ENCODE peak calls at places on chromosomes 2 and 18, in six cellular contexts. One of them, this sample, is unnamed.

GRCh38 chr18:45222200-45222599 is 393.1 kb upstream of the SLC14A2 start:
- DNase-seq in adrenal gland: no peak
- DNase-seq in fibroblast of pulmonary artery: no peak
- DNase-seq in HFF-Myc: no peak
- DNase-seq in ascending aorta: no peak
- DNase-seq in suprapubic skin: no peak
- DNase-seq in this sample: peak

GRCh38 chr2:151350579-151351195 is 6.7 kb upstream of the TNFAIP6 start:
- DNase-seq in fibroblast of pulmonary artery: peak
- DNase-seq in HFF-Myc: no peak
- DNase-seq in ascending aorta: no peak
- DNase-seq in suprapubic skin: no peak
- DNase-seq in adrenal gland: no peak
- DNase-seq in this sample: peak

GRCh38 chr2:238585836-238586821 is 159.4 kb downstream of the ASB1 start:
- DNase-seq in suprapubic skin: peak
- DNase-seq in HFF-Myc: no peak
- DNase-seq in ascending aorta: no peak
- DNase-seq in fibroblast of pulmonary artery: no peak
- DNase-seq in adrenal gland: no peak
- DNase-seq in this sample: peak

GRCh38 chr2:42128731-42129486 is 40.2 kb upstream of the EML4 start:
- DNase-seq in ascending aorta: no peak
- DNase-seq in suprapubic skin: no peak
- DNase-seq in fibroblast of pulmonary artery: no peak
- DNase-seq in adrenal gland: no peak
- DNase-seq in HFF-Myc: peak
- DNase-seq in this sample: peak

GRCh38 chr2:42733852-42734251 is 30.1 kb downstream of the OXER1 start:
- DNase-seq in HFF-Myc: no peak
- DNase-seq in suprapubic skin: no peak
- DNase-seq in ascending aorta: no peak
- DNase-seq in fibroblast of pulmonary artery: no peak
- DNase-seq in adrenal gland: no peak
- DNase-seq in this sample: no peak

GRCh38 chr2:162768646-162769045 is 69.9 kb downstream of the KCNH7 start:
- DNase-seq in suprapubic skin: no peak
- DNase-seq in fibroblast of pulmonary artery: no peak
- DNase-seq in adrenal gland: no peak
- DNase-seq in ascending aorta: no peak
- DNase-seq in HFF-Myc: no peak
- DNase-seq in this sample: no peak

GRCh38 chr2:203033395-203033794 is 18.7 kb downstream of the NBEAL1 start:
- DNase-seq in HFF-Myc: no peak
- DNase-seq in suprapubic skin: no peak
- DNase-seq in adrenal gland: no peak
- DNase-seq in ascending aorta: no peak
- DNase-seq in fibroblast of pulmonary artery: no peak
- DNase-seq in this sample: no peak

GRCh38 chr18:5542393-5543035 is 1.3 kb downstream of the EPB41L3 start:
- DNase-seq in adrenal gland: peak
- DNase-seq in HFF-Myc: peak
- DNase-seq in ascending aorta: no peak
- DNase-seq in suprapubic skin: no peak
- DNase-seq in fibroblast of pulmonary artery: no peak
- DNase-seq in this sample: peak

GRCh38 chr2:1884933-1885580 is 140.7 kb upstream of the PXDN start:
- DNase-seq in HFF-Myc: no peak
- DNase-seq in ascending aorta: no peak
- DNase-seq in fibroblast of pulmonary artery: peak
- DNase-seq in adrenal gland: no peak
- DNase-seq in suprapubic skin: no peak
- DNase-seq in this sample: peak

GRCh38 chr2:237864940-237865622 is 5.7 kb downstream of the RAMP1 start:
- DNase-seq in fibroblast of pulmonary artery: peak
- DNase-seq in suprapubic skin: peak
- DNase-seq in adrenal gland: no peak
- DNase-seq in ascending aorta: no peak
- DNase-seq in HFF-Myc: no peak
- DNase-seq in this sample: peak

GRCh38 chr2:180017764-180018163 is 10.7 kb upstream of the CWC22 start:
- DNase-seq in ascending aorta: no peak
- DNase-seq in HFF-Myc: no peak
- DNase-seq in suprapubic skin: no peak
- DNase-seq in fibroblast of pulmonary artery: peak
- DNase-seq in adrenal gland: no peak
- DNase-seq in this sample: peak

GRCh38 chr2:231890896-231891513 is 35.2 kb downstream of the NPPC start:
- DNase-seq in suprapubic skin: peak
- DNase-seq in adrenal gland: no peak
- DNase-seq in fibroblast of pulmonary artery: no peak
- DNase-seq in HFF-Myc: no peak
- DNase-seq in ascending aorta: no peak
- DNase-seq in this sample: no peak

GRCh38 chr18:57447154-57447621 is 12.0 kb downstream of the ONECUT2 start:
- DNase-seq in ascending aorta: no peak
- DNase-seq in fibroblast of pulmonary artery: peak
- DNase-seq in suprapubic skin: no peak
- DNase-seq in HFF-Myc: no peak
- DNase-seq in adrenal gland: no peak
- DNase-seq in this sample: no peak

GRCh38 chr2:218980800-218981389 is 4.1 kb downstream of the FEV start:
- DNase-seq in fibroblast of pulmonary artery: no peak
- DNase-seq in ascending aorta: no peak
- DNase-seq in HFF-Myc: no peak
- DNase-seq in adrenal gland: no peak
- DNase-seq in suprapubic skin: no peak
- DNase-seq in this sample: no peak

GRCh38 chr2:218979846-218980738 is 4.9 kb downstream of the FEV start:
- DNase-seq in adrenal gland: peak
- DNase-seq in HFF-Myc: peak
- DNase-seq in fibroblast of pulmonary artery: peak
- DNase-seq in suprapubic skin: peak
- DNase-seq in ascending aorta: peak
- DNase-seq in this sample: peak

GRCh38 chr2:218982312-218983262 is 2.4 kb downstream of the FEV start:
- DNase-seq in suprapubic skin: peak
- DNase-seq in fibroblast of pulmonary artery: no peak
- DNase-seq in HFF-Myc: no peak
- DNase-seq in ascending aorta: no peak
- DNase-seq in adrenal gland: no peak
- DNase-seq in this sample: no peak

GRCh38 chr2:218983263-218983970 is 1.6 kb downstream of the FEV start:
- DNase-seq in HFF-Myc: no peak
- DNase-seq in ascending aorta: no peak
- DNase-seq in adrenal gland: no peak
- DNase-seq in suprapubic skin: no peak
- DNase-seq in fibroblast of pulmonary artery: no peak
- DNase-seq in this sample: no peak

GRCh38 chr2:218981390-218982311 is 3.3 kb downstream of the FEV start:
- DNase-seq in adrenal gland: no peak
- DNase-seq in ascending aorta: no peak
- DNase-seq in fibroblast of pulmonary artery: peak
- DNase-seq in HFF-Myc: no peak
- DNase-seq in suprapubic skin: peak
- DNase-seq in this sample: no peak
- TF ChIP-seq CTCF in adrenal gland: no peak
- TF ChIP-seq CTCF in ascending aorta: no peak
- TF ChIP-seq CTCF in fibroblast of pulmonary artery: no peak
- TF ChIP-seq CTCF in HFF-Myc: peak
- TF ChIP-seq CTCF in suprapubic skin: no peak
- TF ChIP-seq CTCF in this sample: no peak

DNA sequence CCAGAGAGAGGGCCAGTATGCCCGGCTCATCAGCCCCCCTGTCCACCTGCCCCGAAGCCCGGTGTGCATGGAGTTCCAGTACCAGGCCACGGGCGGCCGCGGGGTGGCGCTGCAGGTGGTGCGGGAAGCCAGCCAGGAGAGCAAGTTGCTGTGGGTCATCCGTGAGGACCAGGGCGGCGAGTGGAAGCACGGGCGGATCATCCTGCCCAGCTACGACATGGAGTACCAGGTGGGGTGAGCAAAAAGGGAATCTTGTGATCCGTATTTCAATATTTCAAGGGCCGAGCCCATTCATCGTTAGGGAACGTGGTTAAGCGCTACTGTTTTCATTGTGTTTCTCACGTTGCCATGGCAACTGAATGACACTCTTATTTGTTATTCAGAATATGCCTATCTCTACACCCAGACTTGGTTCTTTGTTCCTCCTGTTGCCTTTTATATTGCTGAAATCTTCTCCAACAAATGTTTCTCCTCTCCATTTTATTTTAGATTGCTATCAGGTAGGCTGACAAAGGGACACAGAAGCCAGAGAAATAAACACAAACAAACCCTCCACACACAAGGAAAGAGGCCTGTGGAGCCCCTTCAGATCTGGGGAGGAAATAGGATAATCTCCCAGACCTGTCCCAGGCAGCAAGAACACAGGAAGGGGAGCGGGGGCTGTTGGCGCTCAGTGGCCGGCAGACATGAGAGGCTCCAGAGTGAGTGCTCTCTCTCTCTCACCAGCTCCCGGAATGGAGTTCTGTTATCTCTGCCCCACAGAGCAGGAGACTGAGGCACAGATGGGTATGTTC is 81.6 kb downstream of the NRP2 start:
- DNase-seq in fibroblast of pulmonary artery: peak
- DNase-seq in ascending aorta: no peak
- DNase-seq in suprapubic skin: no peak
- DNase-seq in HFF-Myc: peak
- DNase-seq in adrenal gland: no peak
- DNase-seq in this sample: peak
- H3K4me3 ChIP-seq in fibroblast of pulmonary artery: no peak
- H3K4me3 ChIP-seq in ascending aorta: no peak
- H3K4me3 ChIP-seq in suprapubic skin: no peak
- H3K4me3 ChIP-seq in HFF-Myc: no peak
- H3K4me3 ChIP-seq in adrenal gland: no peak
- H3K4me3 ChIP-seq in this sample: no peak

GRCh38 chr2:173572848-173573247 is 218.2 kb downstream of the CDCA7 start:
- DNase-seq in ascending aorta: no peak
- DNase-seq in fibroblast of pulmonary artery: no peak
- DNase-seq in suprapubic skin: no peak
- DNase-seq in HFF-Myc: no peak
- DNase-seq in adrenal gland: no peak
- DNase-seq in this sample: no peak

GRCh38 chr2:173571887-173572680 is 217.4 kb downstream of the CDCA7 start:
- DNase-seq in HFF-Myc: no peak
- DNase-seq in ascending aorta: no peak
- DNase-seq in adrenal gland: no peak
- DNase-seq in fibroblast of pulmonary artery: peak
- DNase-seq in suprapubic skin: no peak
- DNase-seq in this sample: no peak

GRCh38 chr2:173568054-173568453 is 213.4 kb downstream of the CDCA7 start:
- DNase-seq in suprapubic skin: no peak
- DNase-seq in ascending aorta: no peak
- DNase-seq in adrenal gland: peak
- DNase-seq in HFF-Myc: no peak
- DNase-seq in fibroblast of pulmonary artery: peak
- DNase-seq in this sample: peak

GRCh38 chr2:173574304-173574703 is 219.6 kb downstream of the CDCA7 start:
- DNase-seq in HFF-Myc: no peak
- DNase-seq in suprapubic skin: no peak
- DNase-seq in fibroblast of pulmonary artery: no peak
- DNase-seq in adrenal gland: no peak
- DNase-seq in ascending aorta: no peak
- DNase-seq in this sample: no peak

GRCh38 chr2:173571021-173571821 is 216.5 kb downstream of the CDCA7 start:
- DNase-seq in ascending aorta: no peak
- DNase-seq in fibroblast of pulmonary artery: peak
- DNase-seq in suprapubic skin: no peak
- DNase-seq in HFF-Myc: no peak
- DNase-seq in adrenal gland: no peak
- DNase-seq in this sample: peak
- TF ChIP-seq CTCF in ascending aorta: no peak
- TF ChIP-seq CTCF in fibroblast of pulmonary artery: peak
- TF ChIP-seq CTCF in suprapubic skin: peak
- TF ChIP-seq CTCF in HFF-Myc: peak
- TF ChIP-seq CTCF in adrenal gland: peak
- TF ChIP-seq CTCF in this sample: peak

DNA sequence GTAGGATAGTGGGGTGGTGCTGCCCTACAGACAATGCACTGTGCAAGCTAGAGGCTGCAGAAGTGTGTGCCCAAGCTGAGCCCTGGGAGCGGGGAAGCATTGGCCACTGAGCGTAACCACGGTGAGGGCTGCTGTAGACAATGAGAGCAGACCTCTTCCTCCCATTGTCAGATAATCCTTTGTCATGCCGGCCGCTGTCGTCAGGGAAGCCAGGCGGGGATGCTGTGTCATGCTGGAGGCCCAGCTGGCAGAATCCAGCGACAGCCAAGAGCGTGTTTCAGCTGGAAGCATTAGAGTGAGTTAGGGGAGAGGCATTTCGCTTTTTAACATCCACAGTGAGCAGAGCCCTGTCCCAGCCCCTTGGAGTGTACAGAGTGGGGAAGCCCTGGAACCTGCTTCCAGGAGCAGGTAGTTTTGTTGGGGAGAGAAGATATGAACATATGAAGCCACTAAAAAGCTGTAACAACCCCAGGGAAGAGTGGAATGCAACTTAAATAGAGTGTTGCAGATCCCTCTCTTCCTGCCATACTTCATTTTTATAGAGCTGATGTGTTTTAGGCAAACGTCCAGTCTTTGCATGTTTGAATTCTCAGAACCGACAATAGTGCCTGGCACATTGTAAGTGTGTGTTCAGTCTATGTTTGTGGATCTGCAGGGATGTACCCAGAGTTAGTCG is 7.0 kb downstream of the CTIF start:
- DNase-seq in HFF-Myc: no peak
- DNase-seq in ascending aorta: no peak
- DNase-seq in adrenal gland: peak
- DNase-seq in suprapubic skin: peak
- DNase-seq in fibroblast of pulmonary artery: peak
- DNase-seq in this sample: peak
- H3K4me3 ChIP-seq in HFF-Myc: no peak
- H3K4me3 ChIP-seq in ascending aorta: no peak
- H3K4me3 ChIP-seq in adrenal gland: no peak
- H3K4me3 ChIP-seq in suprapubic skin: no peak
- H3K4me3 ChIP-seq in fibroblast of pulmonary artery: no peak
- H3K4me3 ChIP-seq in this sample: peak

DNA sequence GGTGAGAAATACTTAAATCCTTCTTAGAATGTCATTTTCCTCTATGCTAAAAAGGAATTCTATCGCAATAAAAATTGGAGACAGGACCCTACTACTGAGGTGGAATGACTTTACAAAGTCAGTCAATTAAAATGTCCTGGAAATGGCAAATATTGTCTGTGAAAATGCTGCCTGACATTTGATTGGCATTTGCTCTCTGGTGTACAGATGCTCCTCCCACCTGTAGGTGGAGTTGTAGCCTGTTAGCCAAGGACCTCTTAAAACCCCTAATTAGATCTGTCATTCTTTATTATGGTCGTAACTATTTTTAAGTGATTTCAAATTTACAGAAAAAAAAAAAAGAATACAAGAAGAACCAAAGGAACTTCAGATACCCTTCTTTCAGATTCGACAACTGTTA is 393.1 kb upstream of the KLHL29 start:
- DNase-seq in ascending aorta: no peak
- DNase-seq in adrenal gland: no peak
- DNase-seq in fibroblast of pulmonary artery: no peak
- DNase-seq in HFF-Myc: no peak
- DNase-seq in suprapubic skin: no peak
- DNase-seq in this sample: no peak
- TF ChIP-seq CTCF in ascending aorta: no peak
- TF ChIP-seq CTCF in adrenal gland: no peak
- TF ChIP-seq CTCF in fibroblast of pulmonary artery: no peak
- TF ChIP-seq CTCF in HFF-Myc: no peak
- TF ChIP-seq CTCF in suprapubic skin: no peak
- TF ChIP-seq CTCF in this sample: no peak

This sample was measured in AG10803.